ENCODE peak calls at places on chromosomes 13 and 19, in five cellular contexts. A is fibroblast of lung, B is PC-9, X is left lung, O is mucosa of descending colon. T is an unnamed sample. For H3K36me3, the result is how much of the 10 kb centered on the place peaks cover.

GRCh38 chr13:77042566-77043177 is 15.7 kb upstream of the FBXL3 start:
- DNase-seq in B (no peak), A (peak), X (no peak), O (no peak), T (no peak)

GRCh38 chr19:33622505-33622808 is 704 bp downstream of the CHST8 start:
- DNase-seq in B (no peak), O (no peak), A (no peak), X (no peak), T (no peak)

GRCh38 chr13:66887088-66887487 is 343.0 kb downstream of the PCDH9 start:
- DNase-seq in X (no peak), B (no peak), O (no peak), A (peak), T (no peak)

GRCh38 chr19:15469513-15470297 is 5.4 kb upstream of the RASAL3 start:
- DNase-seq in B (no peak), O (no peak), X (peak), A (no peak), T (peak)

GRCh38 chr13:60482012-60482411 is 85.0 kb downstream of the TDRD3 start:
- DNase-seq in A (peak), X (no peak), B (no peak), O (no peak), T (peak)

GRCh38 chr19:58361900-58362271 is 665 bp downstream of the ZNF497 start:
- DNase-seq in B (peak), X (peak), O (peak), A (no peak), T (peak)

GRCh38 chr13:73618275-73618865 is 515.8 kb downstream of the KLF12 start:
- DNase-seq in X (peak), B (no peak), A (no peak), O (peak), T (no peak)

GRCh38 chr13:114089341-114089740 is 43.1 kb downstream of the RASA3 start:
- DNase-seq in B (no peak), X (no peak), O (peak), A (no peak), T (no peak)

GRCh38 chr19:883661-884211 is 9.3 kb downstream of the MED16 start:
- DNase-seq in A (no peak), X (no peak), O (no peak), B (peak), T (no peak)

GRCh38 chr13:23518231-23518630 is 52.0 kb upstream of the TNFRSF19 start:
- DNase-seq in A (no peak), B (no peak), X (no peak), O (no peak), T (no peak)

GRCh38 chr13:113151745-113152707 is 6.4 kb upstream of the PROZ start:
- DNase-seq in O (no peak), B (no peak), A (peak), X (no peak), T (peak)

GRCh38 chr13:99161512-99161911 is 39.1 kb upstream of the UBAC2 start:
- DNase-seq in B (no peak), A (no peak), O (no peak), X (no peak), T (no peak)

GRCh38 chr13:34671136-34671535 is 270.9 kb upstream of the NBEA start:
- DNase-seq in A (no peak), O (no peak), X (no peak), B (no peak), T (no peak)

GRCh38 chr13:21232196-21232595 is 55.7 kb downstream of the MRPL57 start:
- DNase-seq in X (no peak), B (no peak), O (no peak), A (peak), T (peak)

GRCh38 chr13:20391597-20392452 is 133.8 kb downstream of the CRYL1 start:
- DNase-seq in B (peak), X (no peak), O (no peak), A (no peak), T (peak)

GRCh38 chr13:77565635-77566034 is 30.1 kb downstream of the SCEL start:
- DNase-seq in B (peak), O (no peak), A (peak), X (no peak), T (peak)

GRCh38 chr19:29128203-29128602 is 84.7 kb downstream of the UQCRFS1 start:
- DNase-seq in X (no peak), A (no peak), B (no peak), O (no peak), T (no peak)

GRCh38 chr19:46487802-46488445 is 7.7 kb downstream of the PNMA8B start:
- DNase-seq in A (peak), O (peak), X (peak), B (peak), T (peak)

GRCh38 chr13:32669030-32669646 is 82.9 kb downstream of the PDS5B start:
- DNase-seq in O (no peak), B (peak), A (peak), X (no peak), T (peak)

GRCh38 chr13:107461751-107462150 is 753.6 kb downstream of the LIG4 start:
- DNase-seq in A (peak), B (no peak), O (no peak), X (no peak), T (no peak)

GRCh38 chr13:85040176-85040660 is 759.0 kb downstream of the SLITRK6 start:
- DNase-seq in X (no peak), A (no peak), B (no peak), O (no peak), T (peak)

GRCh38 chr13:23902975-23903905 is 5.9 kb upstream of the C1QTNF9B start:
- DNase-seq in B (no peak), X (peak), O (no peak), A (no peak), T (no peak)

GRCh38 chr19:50230379-50231351 is 27.2 kb downstream of the MYH14 start:
- DNase-seq in O (no peak), X (no peak), A (no peak), B (no peak), T (no peak)

GRCh38 chr13:79745141-79745540 is 264.2 kb downstream of the NDFIP2 start:
- DNase-seq in B (no peak), X (no peak), A (no peak), O (no peak), T (no peak)

GRCh38 chr13:113860579-113861432 is 3.1 kb downstream of the GAS6 start:
- DNase-seq in O (peak), X (peak), B (no peak), A (no peak), T (no peak)

GRCh38 chr13:29861694-29862110 is 11.3 kb upstream of the UBL3 start:
- DNase-seq in B (peak), O (no peak), X (no peak), A (peak), T (no peak)

GRCh38 chr13:113798200-113798811 is 39.3 kb downstream of the TMEM255B start:
- DNase-seq in B (no peak), A (no peak), X (no peak), O (no peak), T (no peak)

GRCh38 chr13:40342461-40342860 is 324.0 kb downstream of the FOXO1 start:
- DNase-seq in X (no peak), O (no peak), A (no peak), B (no peak), T (no peak)

GRCh38 chr19:16795731-16796130 is 33.5 kb upstream of the SIN3B start:
- DNase-seq in O (no peak), A (no peak), X (no peak), B (peak), T (no peak)

GRCh38 chr13:31967155-31967554 is 64.4 kb upstream of the FRY start:
- DNase-seq in X (no peak), A (no peak), O (no peak), B (no peak), T (no peak)

GRCh38 chr19:47725759-47726401 is 12.7 kb downstream of the EHD2 start:
- DNase-seq in O (no peak), A (no peak), B (no peak), X (peak), T (no peak)

GRCh38 chr19:3573162-3573857 is 566 bp downstream of the HMG20B start:
- DNase-seq in O (no peak), X (peak), A (no peak), B (no peak), T (no peak)

GRCh38 chr19:55372316-55373081 is 2.2 kb upstream of the IL11 start:
- DNase-seq in X (no peak), O (no peak), B (peak), A (no peak), T (no peak)

GRCh38 chr13:53048880-53049279 is 20.3 kb downstream of the OLFM4 start:
- DNase-seq in O (no peak), B (no peak), A (no peak), X (no peak), T (no peak)

GRCh38 chr19:18847516-18848463 is 16.0 kb downstream of the UPF1 start:
- DNase-seq in A (peak), B (no peak), O (no peak), X (no peak), T (peak)

GRCh38 chr13:75762066-75762937 is 126.2 kb downstream of the LMO7 start:
- DNase-seq in X (no peak), B (peak), A (peak), O (no peak), T (no peak)
- H3K4me3 ChIP-seq in X (peak), B (peak), A (peak), O (no peak), T (no peak)

DNA sequence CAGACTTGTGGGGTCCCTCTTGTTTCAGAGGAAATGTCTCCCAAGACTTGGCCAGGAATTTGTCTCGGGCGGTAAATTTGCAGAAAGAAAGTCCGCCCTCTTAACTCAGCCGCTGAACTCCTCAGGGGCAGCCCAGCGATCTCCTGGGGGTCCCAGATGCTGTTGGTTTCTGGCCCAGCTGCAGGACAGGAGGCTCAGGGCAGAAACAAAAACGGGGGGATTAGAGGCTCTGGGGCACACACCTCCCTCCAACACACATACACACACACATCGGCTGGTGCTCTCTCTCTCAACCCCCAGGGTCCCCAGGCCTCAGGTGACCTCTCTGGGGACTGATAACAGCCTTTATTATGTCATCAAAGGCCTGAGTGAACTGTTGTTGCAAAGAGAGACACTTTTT is 7.1 kb downstream of the ARHGEF18 start:
- DNase-seq in X (no peak), O (no peak), A (no peak), B (no peak), T (no peak)
- H3K36me3 ChIP-seq in X (under half), O (under half), A (under half), B (under half), T (under half)

GRCh38 chr13:43303040-43303729 is 279.8 kb downstream of the DNAJC15 start:
- DNase-seq in X (no peak), A (peak), O (peak), B (no peak), T (peak)
- TF ChIP-seq CTCF in X (no peak), A (peak), O (no peak), B (peak), T (peak)

DNA sequence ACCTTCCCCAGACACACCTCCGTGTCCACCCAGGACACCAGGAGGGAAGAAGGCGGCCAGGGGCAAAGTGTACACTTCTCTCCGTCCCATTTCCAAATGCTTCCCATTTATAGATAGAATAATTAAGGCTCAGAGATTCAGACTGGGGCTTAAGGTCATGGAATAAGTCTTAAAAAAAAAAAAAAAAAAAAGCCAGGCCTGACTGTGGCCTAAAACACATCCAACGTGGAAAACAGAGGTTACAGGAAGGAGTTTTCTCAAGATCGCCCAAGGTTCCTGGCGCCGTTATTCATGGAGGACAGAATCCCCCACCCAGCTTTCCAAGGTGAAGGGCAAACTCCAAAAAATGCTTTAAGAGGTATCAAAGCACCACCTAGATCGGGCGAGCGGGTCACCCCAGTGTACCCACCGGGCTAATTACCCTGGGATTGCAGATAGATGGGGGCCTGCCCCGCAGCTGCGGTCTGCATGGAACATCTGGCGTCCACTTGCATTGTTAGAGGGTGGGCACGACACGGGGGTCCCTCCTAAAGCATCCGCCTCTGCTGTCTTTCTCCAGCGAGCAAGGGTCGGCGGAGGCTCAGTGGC is 36.1 kb upstream of the NANOS3 start:
- DNase-seq in X (no peak), A (no peak), O (no peak), B (no peak), T (no peak)
- H3K4me3 ChIP-seq in X (peak), A (peak), O (no peak), B (peak), T (peak)

GRCh38 chr13:110638814-110639806 is 23.8 kb downstream of the NAXD start:
- DNase-seq in B (no peak), O (no peak), A (no peak), X (peak), T (no peak)
- H3K36me3 ChIP-seq in B (under half), O (under half), A (half or more), X (under half), T (half or more)

GRCh38 chr19:44814132-44814470 is 5.2 kb downstream of the BCAM start:
- DNase-seq in O (no peak), A (no peak), B (no peak), X (no peak), T (no peak)

GRCh38 chr19:44812142-44812718 is 3.3 kb downstream of the BCAM start:
- DNase-seq in X (no peak), B (no peak), O (no peak), A (no peak), T (no peak)

GRCh38 chr19:44814517-44814916 is 5.6 kb downstream of the BCAM start:
- DNase-seq in B (no peak), A (no peak), O (no peak), X (no peak), T (no peak)

GRCh38 chr19:44810555-44811447 is 1.9 kb downstream of the BCAM start:
- DNase-seq in O (no peak), X (no peak), B (no peak), A (no peak), T (no peak)

GRCh38 chr19:44813331-44814131 is 4.6 kb downstream of the BCAM start:
- DNase-seq in A (no peak), B (no peak), X (no peak), O (no peak), T (no peak)
- TF ChIP-seq CTCF in A (no peak), B (no peak), X (no peak), O (no peak), T (no peak)

T was measured in A673.